ENCODE peak calls at places on chromosome 1, in seven cellular contexts. One of them, this sample, is unnamed.

GRCh38 chr1:193111641-193112090 is 6.5 kb upstream of the GLRX2 start:
- DNase-seq in effector memory CD8-positive, alpha-beta T cell: no peak
- DNase-seq in thoracic aorta: no peak
- DNase-seq in mucosa of gallbladder: peak; percentile 58
- DNase-seq in choroid plexus epithelial cell: peak; percentile 91
- DNase-seq in GM04504: peak; percentile 71
- DNase-seq in stimulated activated CD4-positive, alpha-beta T cell treated with anti-CD3 and anti-CD28 coated beads, Interleukin-4, amount 100 ng/mL, for 48 hours: no peak
- DNase-seq in this sample: peak; percentile 53

GRCh38 chr1:85611856-85612255 is 31.3 kb downstream of the CCN1 start:
- DNase-seq in mucosa of gallbladder: peak; percentile 78
- DNase-seq in stimulated activated CD4-positive, alpha-beta T cell treated with anti-CD3 and anti-CD28 coated beads, Interleukin-4, amount 100 ng/mL, for 48 hours: no peak
- DNase-seq in thoracic aorta: no peak
- DNase-seq in GM04504: peak; percentile 97
- DNase-seq in effector memory CD8-positive, alpha-beta T cell: no peak
- DNase-seq in choroid plexus epithelial cell: peak; percentile 100
- DNase-seq in this sample: peak; percentile 94

GRCh38 chr1:110605901-110606783 is at the start of gene KCNA2:
- DNase-seq in GM04504: no peak
- DNase-seq in mucosa of gallbladder: no peak
- DNase-seq in stimulated activated CD4-positive, alpha-beta T cell treated with anti-CD3 and anti-CD28 coated beads, Interleukin-4, amount 100 ng/mL, for 48 hours: no peak
- DNase-seq in choroid plexus epithelial cell: peak; percentile 8
- DNase-seq in thoracic aorta: no peak
- DNase-seq in effector memory CD8-positive, alpha-beta T cell: no peak
- DNase-seq in this sample: no peak

GRCh38 chr1:66464356-66464755 is 69.6 kb upstream of the SGIP1 start:
- DNase-seq in effector memory CD8-positive, alpha-beta T cell: no peak
- DNase-seq in mucosa of gallbladder: no peak
- DNase-seq in choroid plexus epithelial cell: no peak
- DNase-seq in stimulated activated CD4-positive, alpha-beta T cell treated with anti-CD3 and anti-CD28 coated beads, Interleukin-4, amount 100 ng/mL, for 48 hours: no peak
- DNase-seq in GM04504: no peak
- DNase-seq in thoracic aorta: no peak
- DNase-seq in this sample: no peak

GRCh38 chr1:24875257-24875656 is 54.8 kb downstream of the RUNX3 start:
- DNase-seq in choroid plexus epithelial cell: no peak
- DNase-seq in GM04504: no peak
- DNase-seq in stimulated activated CD4-positive, alpha-beta T cell treated with anti-CD3 and anti-CD28 coated beads, Interleukin-4, amount 100 ng/mL, for 48 hours: no peak
- DNase-seq in mucosa of gallbladder: no peak
- DNase-seq in thoracic aorta: no peak
- DNase-seq in effector memory CD8-positive, alpha-beta T cell: no peak
- DNase-seq in this sample: no peak

GRCh38 chr1:169207825-169208520 is 101.5 kb downstream of the ATP1B1 start:
- DNase-seq in choroid plexus epithelial cell: no peak
- DNase-seq in mucosa of gallbladder: no peak
- DNase-seq in GM04504: peak; percentile 36
- DNase-seq in stimulated activated CD4-positive, alpha-beta T cell treated with anti-CD3 and anti-CD28 coated beads, Interleukin-4, amount 100 ng/mL, for 48 hours: no peak
- DNase-seq in effector memory CD8-positive, alpha-beta T cell: no peak
- DNase-seq in thoracic aorta: no peak
- DNase-seq in this sample: no peak

GRCh38 chr1:47709302-47710074 is 271.6 kb downstream of the FOXD2 start:
- DNase-seq in choroid plexus epithelial cell: no peak
- DNase-seq in GM04504: no peak
- DNase-seq in mucosa of gallbladder: no peak
- DNase-seq in stimulated activated CD4-positive, alpha-beta T cell treated with anti-CD3 and anti-CD28 coated beads, Interleukin-4, amount 100 ng/mL, for 48 hours: no peak
- DNase-seq in thoracic aorta: no peak
- DNase-seq in effector memory CD8-positive, alpha-beta T cell: no peak
- DNase-seq in this sample: no peak

GRCh38 chr1:228013322-228014234 is 6.8 kb downstream of the WNT3A start:
- DNase-seq in GM04504: no peak
- DNase-seq in stimulated activated CD4-positive, alpha-beta T cell treated with anti-CD3 and anti-CD28 coated beads, Interleukin-4, amount 100 ng/mL, for 48 hours: no peak
- DNase-seq in effector memory CD8-positive, alpha-beta T cell: no peak
- DNase-seq in thoracic aorta: no peak
- DNase-seq in mucosa of gallbladder: no peak
- DNase-seq in choroid plexus epithelial cell: no peak
- DNase-seq in this sample: no peak

GRCh38 chr1:8457771-8458409 is 140.0 kb downstream of the SLC45A1 start:
- DNase-seq in thoracic aorta: no peak
- DNase-seq in choroid plexus epithelial cell: no peak
- DNase-seq in GM04504: no peak
- DNase-seq in effector memory CD8-positive, alpha-beta T cell: no peak
- DNase-seq in stimulated activated CD4-positive, alpha-beta T cell treated with anti-CD3 and anti-CD28 coated beads, Interleukin-4, amount 100 ng/mL, for 48 hours: no peak
- DNase-seq in mucosa of gallbladder: no peak
- DNase-seq in this sample: no peak

GRCh38 chr1:145708063-145708462 is 895 bp upstream of the PDZK1 start:
- DNase-seq in stimulated activated CD4-positive, alpha-beta T cell treated with anti-CD3 and anti-CD28 coated beads, Interleukin-4, amount 100 ng/mL, for 48 hours: no peak
- DNase-seq in effector memory CD8-positive, alpha-beta T cell: no peak
- DNase-seq in GM04504: no peak
- DNase-seq in choroid plexus epithelial cell: no peak
- DNase-seq in thoracic aorta: no peak
- DNase-seq in mucosa of gallbladder: no peak
- DNase-seq in this sample: no peak

GRCh38 chr1:161052899-161053298 is 7.1 kb upstream of the USF1 start:
- DNase-seq in thoracic aorta: no peak
- DNase-seq in mucosa of gallbladder: no peak
- DNase-seq in stimulated activated CD4-positive, alpha-beta T cell treated with anti-CD3 and anti-CD28 coated beads, Interleukin-4, amount 100 ng/mL, for 48 hours: no peak
- DNase-seq in effector memory CD8-positive, alpha-beta T cell: no peak
- DNase-seq in GM04504: no peak
- DNase-seq in choroid plexus epithelial cell: peak; percentile 15
- DNase-seq in this sample: no peak

GRCh38 chr1:88802950-88803349 is 88.4 kb downstream of the GTF2B start:
- DNase-seq in choroid plexus epithelial cell: peak; percentile 68
- DNase-seq in stimulated activated CD4-positive, alpha-beta T cell treated with anti-CD3 and anti-CD28 coated beads, Interleukin-4, amount 100 ng/mL, for 48 hours: no peak
- DNase-seq in mucosa of gallbladder: no peak
- DNase-seq in thoracic aorta: no peak
- DNase-seq in GM04504: peak; percentile 28
- DNase-seq in effector memory CD8-positive, alpha-beta T cell: no peak
- DNase-seq in this sample: no peak

GRCh38 chr1:36675106-36675505 is 192.4 kb upstream of the CSF3R start:
- DNase-seq in stimulated activated CD4-positive, alpha-beta T cell treated with anti-CD3 and anti-CD28 coated beads, Interleukin-4, amount 100 ng/mL, for 48 hours: no peak
- DNase-seq in GM04504: no peak
- DNase-seq in effector memory CD8-positive, alpha-beta T cell: no peak
- DNase-seq in thoracic aorta: no peak
- DNase-seq in choroid plexus epithelial cell: no peak
- DNase-seq in mucosa of gallbladder: no peak
- DNase-seq in this sample: no peak

GRCh38 chr1:19436716-19437476 is 48.4 kb downstream of the CAPZB start:
- DNase-seq in choroid plexus epithelial cell: peak; percentile 90
- DNase-seq in mucosa of gallbladder: peak; percentile 86
- DNase-seq in effector memory CD8-positive, alpha-beta T cell: no peak
- DNase-seq in stimulated activated CD4-positive, alpha-beta T cell treated with anti-CD3 and anti-CD28 coated beads, Interleukin-4, amount 100 ng/mL, for 48 hours: no peak
- DNase-seq in thoracic aorta: no peak
- DNase-seq in GM04504: no peak
- DNase-seq in this sample: no peak

GRCh38 chr1:198729195-198729863 is 90.5 kb downstream of the PTPRC start:
- DNase-seq in choroid plexus epithelial cell: no peak
- DNase-seq in GM04504: no peak
- DNase-seq in thoracic aorta: no peak
- DNase-seq in mucosa of gallbladder: no peak
- DNase-seq in effector memory CD8-positive, alpha-beta T cell: no peak
- DNase-seq in stimulated activated CD4-positive, alpha-beta T cell treated with anti-CD3 and anti-CD28 coated beads, Interleukin-4, amount 100 ng/mL, for 48 hours: no peak
- DNase-seq in this sample: no peak

GRCh38 chr1:40507973-40508372 is 594 bp upstream of the EXO5 start:
- DNase-seq in effector memory CD8-positive, alpha-beta T cell: no peak
- DNase-seq in stimulated activated CD4-positive, alpha-beta T cell treated with anti-CD3 and anti-CD28 coated beads, Interleukin-4, amount 100 ng/mL, for 48 hours: no peak
- DNase-seq in thoracic aorta: no peak
- DNase-seq in mucosa of gallbladder: no peak
- DNase-seq in GM04504: no peak
- DNase-seq in choroid plexus epithelial cell: no peak
- DNase-seq in this sample: no peak